ENCODE peak calls at places on chromosomes 6 and 20, in ten cellular contexts. One of them, this sample, is unnamed.

GRCh38 chr6:75735491-75736186 is 13.4 kb upstream of the MYO6 start:
- DNase-seq in effector memory CD8-positive, alpha-beta T cell: no peak
- DNase-seq in RWPE1: peak
- DNase-seq in globus pallidus: no peak
- DNase-seq in endothelial cell of umbilical vein: peak
- DNase-seq in activated CD4-positive, alpha-beta T cell treated with anti-CD3 and anti-CD28 coated beads, Interleukin-2, amount 10 ng/mL, durations not matched to agents 7 days and 5 days: no peak
- DNase-seq in NCI-H69: peak
- DNase-seq in Ammon's horn: no peak
- DNase-seq in heart left ventricle: no peak
- DNase-seq in CD4-positive, alpha-beta T cell: no peak
- DNase-seq in this sample: no peak

GRCh38 chr6:6314601-6315000 is 5.9 kb downstream of the F13A1 start:
- DNase-seq in NCI-H69: no peak
- DNase-seq in globus pallidus: no peak
- DNase-seq in Ammon's horn: no peak
- DNase-seq in heart left ventricle: no peak
- DNase-seq in effector memory CD8-positive, alpha-beta T cell: no peak
- DNase-seq in endothelial cell of umbilical vein: no peak
- DNase-seq in CD4-positive, alpha-beta T cell: no peak
- DNase-seq in activated CD4-positive, alpha-beta T cell treated with anti-CD3 and anti-CD28 coated beads, Interleukin-2, amount 10 ng/mL, durations not matched to agents 7 days and 5 days: no peak
- DNase-seq in RWPE1: no peak
- DNase-seq in this sample: no peak

GRCh38 chr20:24546232-24546892 is 76.9 kb downstream of the SYNDIG1 start:
- DNase-seq in globus pallidus: no peak
- DNase-seq in CD4-positive, alpha-beta T cell: no peak
- DNase-seq in RWPE1: no peak
- DNase-seq in Ammon's horn: no peak
- DNase-seq in activated CD4-positive, alpha-beta T cell treated with anti-CD3 and anti-CD28 coated beads, Interleukin-2, amount 10 ng/mL, durations not matched to agents 7 days and 5 days: no peak
- DNase-seq in endothelial cell of umbilical vein: no peak
- DNase-seq in NCI-H69: no peak
- DNase-seq in heart left ventricle: no peak
- DNase-seq in effector memory CD8-positive, alpha-beta T cell: no peak
- DNase-seq in this sample: no peak

GRCh38 chr6:68343901-68344300 is 291.2 kb upstream of the ADGRB3 start:
- DNase-seq in NCI-H69: peak
- DNase-seq in RWPE1: peak
- DNase-seq in effector memory CD8-positive, alpha-beta T cell: no peak
- DNase-seq in Ammon's horn: peak
- DNase-seq in heart left ventricle: no peak
- DNase-seq in activated CD4-positive, alpha-beta T cell treated with anti-CD3 and anti-CD28 coated beads, Interleukin-2, amount 10 ng/mL, durations not matched to agents 7 days and 5 days: peak
- DNase-seq in endothelial cell of umbilical vein: no peak
- DNase-seq in CD4-positive, alpha-beta T cell: no peak
- DNase-seq in globus pallidus: peak
- DNase-seq in this sample: peak

GRCh38 chr6:1678201-1678600 is 68.5 kb downstream of the FOXC1 start:
- DNase-seq in heart left ventricle: no peak
- DNase-seq in CD4-positive, alpha-beta T cell: no peak
- DNase-seq in globus pallidus: no peak
- DNase-seq in effector memory CD8-positive, alpha-beta T cell: no peak
- DNase-seq in Ammon's horn: no peak
- DNase-seq in activated CD4-positive, alpha-beta T cell treated with anti-CD3 and anti-CD28 coated beads, Interleukin-2, amount 10 ng/mL, durations not matched to agents 7 days and 5 days: no peak
- DNase-seq in RWPE1: no peak
- DNase-seq in NCI-H69: peak
- DNase-seq in endothelial cell of umbilical vein: peak
- DNase-seq in this sample: no peak

GRCh38 chr6:169145476-169145875 is 108.2 kb downstream of the THBS2 start:
- DNase-seq in globus pallidus: peak
- DNase-seq in activated CD4-positive, alpha-beta T cell treated with anti-CD3 and anti-CD28 coated beads, Interleukin-2, amount 10 ng/mL, durations not matched to agents 7 days and 5 days: no peak
- DNase-seq in RWPE1: no peak
- DNase-seq in heart left ventricle: no peak
- DNase-seq in effector memory CD8-positive, alpha-beta T cell: no peak
- DNase-seq in Ammon's horn: peak
- DNase-seq in endothelial cell of umbilical vein: no peak
- DNase-seq in NCI-H69: no peak
- DNase-seq in CD4-positive, alpha-beta T cell: no peak
- DNase-seq in this sample: no peak

GRCh38 chr6:15621203-15622044 is 41.4 kb downstream of the DTNBP1 start:
- DNase-seq in globus pallidus: peak
- DNase-seq in activated CD4-positive, alpha-beta T cell treated with anti-CD3 and anti-CD28 coated beads, Interleukin-2, amount 10 ng/mL, durations not matched to agents 7 days and 5 days: no peak
- DNase-seq in RWPE1: no peak
- DNase-seq in CD4-positive, alpha-beta T cell: no peak
- DNase-seq in NCI-H69: peak
- DNase-seq in effector memory CD8-positive, alpha-beta T cell: no peak
- DNase-seq in endothelial cell of umbilical vein: peak
- DNase-seq in heart left ventricle: peak
- DNase-seq in Ammon's horn: peak
- DNase-seq in this sample: no peak

GRCh38 chr20:50569864-50570836 is 60.0 kb downstream of the PTPN1 start:
- DNase-seq in RWPE1: no peak
- DNase-seq in NCI-H69: no peak
- DNase-seq in activated CD4-positive, alpha-beta T cell treated with anti-CD3 and anti-CD28 coated beads, Interleukin-2, amount 10 ng/mL, durations not matched to agents 7 days and 5 days: peak
- DNase-seq in Ammon's horn: no peak
- DNase-seq in heart left ventricle: no peak
- DNase-seq in CD4-positive, alpha-beta T cell: peak
- DNase-seq in endothelial cell of umbilical vein: peak
- DNase-seq in effector memory CD8-positive, alpha-beta T cell: no peak
- DNase-seq in globus pallidus: no peak
- DNase-seq in this sample: peak

GRCh38 chr20:20188647-20189046 is 136.3 kb downstream of the CFAP61 start:
- DNase-seq in CD4-positive, alpha-beta T cell: no peak
- DNase-seq in endothelial cell of umbilical vein: no peak
- DNase-seq in heart left ventricle: no peak
- DNase-seq in Ammon's horn: no peak
- DNase-seq in effector memory CD8-positive, alpha-beta T cell: no peak
- DNase-seq in NCI-H69: no peak
- DNase-seq in RWPE1: no peak
- DNase-seq in globus pallidus: no peak
- DNase-seq in activated CD4-positive, alpha-beta T cell treated with anti-CD3 and anti-CD28 coated beads, Interleukin-2, amount 10 ng/mL, durations not matched to agents 7 days and 5 days: no peak
- DNase-seq in this sample: no peak

GRCh38 chr20:51574248-51575033 is 31.9 kb upstream of the NFATC2 start:
- DNase-seq in RWPE1: no peak
- DNase-seq in effector memory CD8-positive, alpha-beta T cell: no peak
- DNase-seq in heart left ventricle: no peak
- DNase-seq in Ammon's horn: no peak
- DNase-seq in endothelial cell of umbilical vein: no peak
- DNase-seq in NCI-H69: no peak
- DNase-seq in activated CD4-positive, alpha-beta T cell treated with anti-CD3 and anti-CD28 coated beads, Interleukin-2, amount 10 ng/mL, durations not matched to agents 7 days and 5 days: no peak
- DNase-seq in globus pallidus: no peak
- DNase-seq in CD4-positive, alpha-beta T cell: no peak
- DNase-seq in this sample: no peak

GRCh38 chr6:667253-667927 is 10.5 kb upstream of the HUS1B start:
- DNase-seq in CD4-positive, alpha-beta T cell: no peak
- DNase-seq in NCI-H69: no peak
- DNase-seq in endothelial cell of umbilical vein: no peak
- DNase-seq in Ammon's horn: no peak
- DNase-seq in globus pallidus: no peak
- DNase-seq in RWPE1: no peak
- DNase-seq in heart left ventricle: no peak
- DNase-seq in effector memory CD8-positive, alpha-beta T cell: no peak
- DNase-seq in activated CD4-positive, alpha-beta T cell treated with anti-CD3 and anti-CD28 coated beads, Interleukin-2, amount 10 ng/mL, durations not matched to agents 7 days and 5 days: no peak
- DNase-seq in this sample: no peak

GRCh38 chr20:48740714-48741113 is 87.1 kb downstream of the PREX1 start:
- DNase-seq in RWPE1: no peak
- DNase-seq in endothelial cell of umbilical vein: no peak
- DNase-seq in NCI-H69: no peak
- DNase-seq in heart left ventricle: no peak
- DNase-seq in Ammon's horn: no peak
- DNase-seq in activated CD4-positive, alpha-beta T cell treated with anti-CD3 and anti-CD28 coated beads, Interleukin-2, amount 10 ng/mL, durations not matched to agents 7 days and 5 days: no peak
- DNase-seq in globus pallidus: no peak
- DNase-seq in effector memory CD8-positive, alpha-beta T cell: no peak
- DNase-seq in CD4-positive, alpha-beta T cell: no peak
- DNase-seq in this sample: no peak

GRCh38 chr6:11224966-11225463 is 7.5 kb downstream of the NEDD9 start:
- DNase-seq in globus pallidus: no peak
- DNase-seq in heart left ventricle: no peak
- DNase-seq in CD4-positive, alpha-beta T cell: no peak
- DNase-seq in RWPE1: no peak
- DNase-seq in endothelial cell of umbilical vein: peak
- DNase-seq in effector memory CD8-positive, alpha-beta T cell: no peak
- DNase-seq in Ammon's horn: no peak
- DNase-seq in activated CD4-positive, alpha-beta T cell treated with anti-CD3 and anti-CD28 coated beads, Interleukin-2, amount 10 ng/mL, durations not matched to agents 7 days and 5 days: no peak
- DNase-seq in NCI-H69: no peak
- DNase-seq in this sample: no peak

GRCh38 chr6:47168176-47168575 is 126.0 kb upstream of the ADGRF1 start:
- DNase-seq in globus pallidus: no peak
- DNase-seq in Ammon's horn: no peak
- DNase-seq in CD4-positive, alpha-beta T cell: no peak
- DNase-seq in activated CD4-positive, alpha-beta T cell treated with anti-CD3 and anti-CD28 coated beads, Interleukin-2, amount 10 ng/mL, durations not matched to agents 7 days and 5 days: no peak
- DNase-seq in effector memory CD8-positive, alpha-beta T cell: no peak
- DNase-seq in heart left ventricle: no peak
- DNase-seq in endothelial cell of umbilical vein: no peak
- DNase-seq in NCI-H69: peak
- DNase-seq in RWPE1: peak
- DNase-seq in this sample: no peak

GRCh38 chr6:70846207-70846835 is 110.5 kb downstream of the B3GAT2 start:
- DNase-seq in RWPE1: no peak
- DNase-seq in CD4-positive, alpha-beta T cell: no peak
- DNase-seq in NCI-H69: peak
- DNase-seq in effector memory CD8-positive, alpha-beta T cell: no peak
- DNase-seq in endothelial cell of umbilical vein: no peak
- DNase-seq in activated CD4-positive, alpha-beta T cell treated with anti-CD3 and anti-CD28 coated beads, Interleukin-2, amount 10 ng/mL, durations not matched to agents 7 days and 5 days: no peak
- DNase-seq in globus pallidus: no peak
- DNase-seq in Ammon's horn: no peak
- DNase-seq in heart left ventricle: no peak
- DNase-seq in this sample: no peak

This sample was measured in Jurkat, Clone E6-1.